ENCODE peak calls at places on chromosomes 3 and 15, in six cellular contexts. W is natural killer cell treated with Interleukin-12 subunit alpha and Interleukin-12 subunit beta and Interleukin-15 and Interleukin-18, amount 100 ng/mL, for 72 hours; J is activated effector memory CD4-positive, alpha-beta T cell treated with anti-CD3 and anti-CD28 coated beads, Interleukin-2, amount 50 U/mL, for 16 hours; R is A172; F is HuH-7; Z is mesenteric fat pad. B is an unnamed sample.

GRCh38 chr15:31347067-31347975 is 20.7 kb downstream of the KLF13 start:
- DNase-seq in R (no peak), W (no peak), F (no peak), Z (no peak), J (peak; percentile 88), B (no peak)

GRCh38 chr3:172808969-172809546 is 58.5 kb downstream of the ECT2 start:
- DNase-seq in F (no peak), W (no peak), R (peak; percentile 50), J (no peak), Z (no peak), B (no peak)

GRCh38 chr3:66425032-66425431 is 75.8 kb downstream of the LRIG1 start:
- DNase-seq in F (no peak), Z (no peak), R (no peak), J (no peak), W (no peak), B (peak; percentile 91)

GRCh38 chr3:150069158-150069536 is 98.5 kb upstream of the PFN2 start:
- DNase-seq in R (no peak), F (no peak), J (no peak), W (no peak), Z (no peak), B (no peak)

GRCh38 chr3:190558796-190559195 is 44.9 kb downstream of the IL1RAP start:
- DNase-seq in F (no peak), R (no peak), J (no peak), Z (no peak), W (no peak), B (no peak)

GRCh38 chr3:48974076-48974864 is 15.8 kb upstream of the P4HTM start:
- DNase-seq in R (no peak), W (no peak), J (peak; percentile 41), F (no peak), Z (peak; percentile 53), B (no peak)

GRCh38 chr15:81029416-81030367 is 29.0 kb downstream of the TLNRD1 start:
- DNase-seq in J (no peak), F (no peak), W (no peak), Z (no peak), R (no peak), B (no peak)

GRCh38 chr3:128849776-128850542 is 29.5 kb upstream of the ACAD9 start:
- DNase-seq in Z (no peak), R (no peak), F (peak; percentile 38), W (no peak), J (no peak), B (no peak)

GRCh38 chr3:179729981-179730380 is 77.1 kb downstream of the USP13 start:
- DNase-seq in F (no peak), J (no peak), W (no peak), R (no peak), Z (no peak), B (no peak)

GRCh38 chr15:60720084-60720483 is 241.1 kb upstream of the ICE2 start:
- DNase-seq in W (no peak), R (no peak), F (no peak), Z (no peak), J (peak; percentile 68), B (no peak)

GRCh38 chr15:37880009-37880834 is 54.2 kb upstream of the TMCO5A start:
- DNase-seq in J (no peak), R (peak; percentile 23), W (no peak), Z (no peak), F (peak; percentile 8), B (no peak)